ENCODE peak calls at places on chromosomes 2 and 18, in four cellular contexts. One of them, this sample, is unnamed.

GRCh38 chr2:190023860-190024259 is 38.7 kb downstream of the MSTN start:
- DNase-seq in GM23338: peak; percentile 80
- DNase-seq in PC-3: peak; percentile 73
- DNase-seq in CD4-positive, alpha-beta memory T cell: no peak
- DNase-seq in this sample: peak; percentile 69

GRCh38 chr2:170091461-170091860 is 86.5 kb upstream of the MYO3B start:
- DNase-seq in CD4-positive, alpha-beta memory T cell: no peak
- DNase-seq in GM23338: no peak
- DNase-seq in PC-3: no peak
- DNase-seq in this sample: peak; percentile 51

GRCh38 chr2:168470880-168471475 is 14.9 kb downstream of the CERS6 start:
- DNase-seq in CD4-positive, alpha-beta memory T cell: no peak
- DNase-seq in PC-3: no peak
- DNase-seq in GM23338: peak; percentile 33
- DNase-seq in this sample: peak; percentile 77

GRCh38 chr2:26725516-26725810 is 32.9 kb downstream of the KCNK3 start:
- DNase-seq in CD4-positive, alpha-beta memory T cell: no peak
- DNase-seq in PC-3: no peak
- DNase-seq in GM23338: no peak
- DNase-seq in this sample: no peak

GRCh38 chr2:151289972-151290335 is 486 bp upstream of the NMI start:
- DNase-seq in PC-3: peak; percentile 79
- DNase-seq in GM23338: peak; percentile 25
- DNase-seq in CD4-positive, alpha-beta memory T cell: peak; percentile 38
- DNase-seq in this sample: peak; percentile 52

GRCh38 chr2:226747288-226747687 is 52.3 kb downstream of the IRS1 start:
- DNase-seq in GM23338: no peak
- DNase-seq in PC-3: no peak
- DNase-seq in CD4-positive, alpha-beta memory T cell: no peak
- DNase-seq in this sample: no peak

GRCh38 chr2:240567137-240567871 is 980 bp upstream of the RNPEPL1 start:
- DNase-seq in CD4-positive, alpha-beta memory T cell: peak; percentile 74
- DNase-seq in GM23338: no peak
- DNase-seq in PC-3: no peak
- DNase-seq in this sample: no peak

GRCh38 chr18:33210575-33211189 is 229.8 kb downstream of the CCDC178 start:
- DNase-seq in CD4-positive, alpha-beta memory T cell: no peak
- DNase-seq in PC-3: peak; percentile 41
- DNase-seq in GM23338: peak; percentile 81
- DNase-seq in this sample: peak; percentile 57

GRCh38 chr2:70089220-70089945 is 2.1 kb downstream of the PCBP1 start:
- DNase-seq in PC-3: peak; percentile 23
- DNase-seq in GM23338: peak; percentile 76
- DNase-seq in CD4-positive, alpha-beta memory T cell: no peak
- DNase-seq in this sample: peak; percentile 91

GRCh38 chr2:182650704-182651103 is 65.4 kb upstream of the DNAJC10 start:
- DNase-seq in PC-3: peak; percentile 61
- DNase-seq in CD4-positive, alpha-beta memory T cell: no peak
- DNase-seq in GM23338: peak; percentile 73
- DNase-seq in this sample: peak; percentile 52

GRCh38 chr2:133420748-133421147 is 147.5 kb downstream of the NCKAP5 start:
- DNase-seq in PC-3: no peak
- DNase-seq in GM23338: no peak
- DNase-seq in CD4-positive, alpha-beta memory T cell: no peak
- DNase-seq in this sample: no peak
- H3K4me1 ChIP-seq in PC-3: no peaks in the 10 kb centered on the region
- H3K4me1 ChIP-seq in GM23338: peaks cover 33% of the 10 kb centered on the region
- H3K4me1 ChIP-seq in CD4-positive, alpha-beta memory T cell: no peaks in the 10 kb centered on the region
- H3K4me1 ChIP-seq in this sample: peaks cover 13% of the 10 kb centered on the region

DNA sequence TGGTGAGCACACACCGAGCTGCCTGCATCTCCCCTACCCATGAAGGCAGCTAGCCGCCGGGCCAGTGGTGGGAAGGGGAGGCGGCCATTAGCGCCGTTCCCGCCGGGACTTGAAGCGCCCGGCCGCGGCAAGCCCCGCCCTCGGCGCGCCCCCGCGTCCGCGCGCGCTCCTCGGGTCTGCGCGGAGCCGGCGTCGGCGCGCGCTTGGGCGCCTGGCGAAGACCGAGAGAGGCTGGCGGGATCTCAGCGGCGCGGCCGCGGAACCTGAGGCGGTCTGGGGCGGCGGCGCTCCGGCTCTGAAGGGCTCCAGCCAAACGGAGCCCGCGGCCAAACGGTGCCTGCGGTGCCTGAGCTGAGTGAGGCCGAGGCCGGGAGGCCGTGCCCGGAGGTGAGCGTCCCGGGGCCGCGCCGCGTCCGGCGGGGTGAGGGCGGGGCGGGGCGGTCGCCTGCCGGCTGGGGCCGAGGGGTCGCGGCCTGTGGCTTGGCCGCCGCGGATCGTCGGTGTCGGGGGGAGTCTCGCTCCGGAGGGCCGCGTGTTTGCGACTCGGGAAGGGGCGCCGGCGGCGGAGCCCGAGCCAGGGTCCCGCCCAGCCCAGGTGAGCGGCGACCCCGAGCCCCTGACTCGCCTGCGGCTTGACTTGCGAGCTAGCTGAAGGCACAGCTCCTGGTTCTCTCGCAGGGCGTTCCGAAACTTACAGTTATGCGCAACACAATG is at the start of gene UBXN2A:
- DNase-seq in GM23338: peak; percentile 88
- DNase-seq in PC-3: peak; percentile 87
- DNase-seq in CD4-positive, alpha-beta memory T cell: peak; percentile 69
- DNase-seq in this sample: peak; percentile 93
- H3K4me1 ChIP-seq in GM23338: peaks cover 16% of the 10 kb centered on the region
- H3K4me1 ChIP-seq in PC-3: peaks cover 10% of the 10 kb centered on the region
- H3K4me1 ChIP-seq in CD4-positive, alpha-beta memory T cell: peaks cover 27% of the 10 kb centered on the region
- H3K4me1 ChIP-seq in this sample: no peaks in the 10 kb centered on the region

GRCh38 chr18:48163184-48164095 is 233.0 kb upstream of the SMAD2 start:
- DNase-seq in GM23338: no peak
- DNase-seq in CD4-positive, alpha-beta memory T cell: no peak
- DNase-seq in PC-3: no peak
- DNase-seq in this sample: no peak
- H3K4me1 ChIP-seq in GM23338: peaks cover 19% of the 10 kb centered on the region
- H3K4me1 ChIP-seq in CD4-positive, alpha-beta memory T cell: peaks cover 10% of the 10 kb centered on the region
- H3K4me1 ChIP-seq in PC-3: no peaks in the 10 kb centered on the region
- H3K4me1 ChIP-seq in this sample: peaks cover 3% of the 10 kb centered on the region

DNA sequence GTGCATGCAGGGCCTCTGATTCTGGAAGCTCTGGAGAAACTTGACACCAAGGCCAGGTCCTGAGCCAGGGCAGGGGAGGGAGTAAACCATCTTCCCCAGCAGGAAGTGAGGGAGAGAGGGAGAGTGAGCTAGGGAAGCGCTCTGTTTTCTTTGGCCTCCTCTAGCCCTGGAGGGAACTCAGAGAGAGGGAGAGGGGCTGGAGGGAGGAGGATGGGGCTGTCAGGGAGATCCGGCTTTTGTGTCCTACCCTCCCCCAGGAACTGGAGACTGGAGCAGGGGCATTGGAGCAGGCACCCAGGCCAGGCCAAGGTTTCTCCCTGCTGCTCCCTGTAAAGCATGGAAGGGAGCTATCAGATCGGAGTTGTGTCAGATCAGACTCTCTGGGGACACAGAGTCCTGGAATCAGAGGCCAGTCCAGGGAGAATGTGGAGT is 22.7 kb upstream of the PKDCC start:
- DNase-seq in PC-3: no peak
- DNase-seq in GM23338: peak; percentile 69
- DNase-seq in CD4-positive, alpha-beta memory T cell: no peak
- DNase-seq in this sample: peak; percentile 93
- H3K4me1 ChIP-seq in PC-3: no peaks in the 10 kb centered on the region
- H3K4me1 ChIP-seq in GM23338: peaks cover 34% of the 10 kb centered on the region
- H3K4me1 ChIP-seq in CD4-positive, alpha-beta memory T cell: no peaks in the 10 kb centered on the region
- H3K4me1 ChIP-seq in this sample: peaks cover 11% of the 10 kb centered on the region

GRCh38 chr2:236661762-236662110 is 92.1 kb downstream of the ACKR3 start:
- DNase-seq in GM23338: no peak
- DNase-seq in CD4-positive, alpha-beta memory T cell: no peak
- DNase-seq in PC-3: no peak
- DNase-seq in this sample: no peak

GRCh38 chr2:236662231-236663160 is 92.9 kb downstream of the ACKR3 start:
- DNase-seq in GM23338: no peak
- DNase-seq in CD4-positive, alpha-beta memory T cell: no peak
- DNase-seq in PC-3: no peak
- DNase-seq in this sample: no peak

GRCh38 chr2:236664131-236664530 is 94.5 kb downstream of the ACKR3 start:
- DNase-seq in GM23338: no peak
- DNase-seq in PC-3: no peak
- DNase-seq in CD4-positive, alpha-beta memory T cell: no peak
- DNase-seq in this sample: no peak

GRCh38 chr2:236663671-236664101 is 94.1 kb downstream of the ACKR3 start:
- DNase-seq in GM23338: no peak
- DNase-seq in CD4-positive, alpha-beta memory T cell: no peak
- DNase-seq in PC-3: no peak
- DNase-seq in this sample: no peak

DNA sequence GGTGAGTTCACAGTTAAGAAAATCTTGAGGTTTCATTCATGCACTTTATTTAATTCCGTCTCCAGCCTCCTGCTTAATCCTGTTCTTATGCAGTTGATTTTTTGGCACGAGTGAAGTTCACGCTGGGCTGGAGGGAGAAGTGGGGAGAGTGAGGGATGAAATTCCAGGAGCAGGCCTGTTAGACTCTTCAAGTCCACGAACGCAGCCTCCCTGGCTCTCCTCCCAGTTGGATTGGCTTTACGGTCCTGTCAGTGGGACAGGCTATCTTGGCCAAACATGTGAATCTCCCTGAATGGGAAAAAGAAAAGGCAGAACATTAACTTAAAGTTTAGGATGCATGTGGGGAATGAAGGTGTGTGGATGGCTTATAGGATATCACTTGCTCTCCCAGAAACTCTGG is 93.6 kb downstream of the ACKR3 start:
- DNase-seq in GM23338: no peak
- DNase-seq in PC-3: no peak
- DNase-seq in CD4-positive, alpha-beta memory T cell: no peak
- DNase-seq in this sample: no peak
- H3K4me1 ChIP-seq in GM23338: peaks cover 13% of the 10 kb centered on the region
- H3K4me1 ChIP-seq in PC-3: peaks cover 33% of the 10 kb centered on the region
- H3K4me1 ChIP-seq in CD4-positive, alpha-beta memory T cell: no peaks in the 10 kb centered on the region
- H3K4me1 ChIP-seq in this sample: peaks cover 7% of the 10 kb centered on the region

DNA sequence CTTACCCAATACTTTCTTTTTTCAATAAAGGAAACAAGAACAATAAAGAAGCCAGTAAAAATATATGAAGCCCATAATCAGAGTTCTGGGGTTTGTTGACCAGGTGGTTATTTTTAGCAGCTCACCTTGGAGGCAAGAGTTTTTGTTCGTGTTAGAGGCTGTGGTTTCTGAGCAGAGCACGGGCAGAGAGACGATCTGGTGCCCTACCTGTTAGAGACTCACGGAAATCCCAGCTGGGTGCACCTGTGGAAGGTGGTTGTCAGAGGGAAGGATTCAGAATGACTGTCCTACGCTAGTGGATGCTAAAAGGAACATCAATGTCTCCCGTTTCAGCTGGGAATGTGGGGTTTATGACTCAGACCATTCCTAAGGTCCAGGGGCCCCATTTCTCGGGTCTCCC is 87.6 kb downstream of the NRP2 start:
- DNase-seq in GM23338: peak; percentile 29
- DNase-seq in CD4-positive, alpha-beta memory T cell: no peak
- DNase-seq in PC-3: no peak
- DNase-seq in this sample: no peak
- H3K4me1 ChIP-seq in GM23338: peaks cover 2% of the 10 kb centered on the region
- H3K4me1 ChIP-seq in CD4-positive, alpha-beta memory T cell: no peaks in the 10 kb centered on the region
- H3K4me1 ChIP-seq in PC-3: peaks cover 18% of the 10 kb centered on the region
- H3K4me1 ChIP-seq in this sample: peaks cover 2% of the 10 kb centered on the region

This sample was measured in mesendoderm.